ENCODE peak calls at places on chromosomes 2 and 18, in five cellular contexts. V, J, O, L and C are unnamed samples.

GRCh38 chr18:13813271-13813849 is 10.6 kb upstream of the MC5R start:
- DNase-seq in V (peak), O (peak), L (peak), J (peak), C (no peak)

GRCh38 chr2:20093263-20094141 is 42.1 kb upstream of the LAPTM4A start:
- DNase-seq in J (peak), O (peak), L (peak), V (no peak), C (no peak)

GRCh38 chr2:96408631-96409542 is 73.3 kb downstream of the NCAPH start:
- DNase-seq in V (no peak), O (peak), L (no peak), J (no peak), C (peak)

GRCh38 chr18:7897119-7897518 is 330.0 kb downstream of the PTPRM start:
- DNase-seq in J (no peak), L (no peak), V (no peak), O (no peak), C (no peak)

GRCh38 chr2:26430826-26431225 is 29.1 kb downstream of the DRC1 start:
- DNase-seq in J (no peak), L (no peak), V (no peak), O (peak), C (no peak)

GRCh38 chr2:41932241-41933034 is 115.4 kb upstream of the PKDCC start:
- DNase-seq in O (peak), V (no peak), J (peak), L (peak), C (no peak)

GRCh38 chr18:70907673-70908072 is 618.8 kb downstream of the SOCS6 start:
- DNase-seq in J (no peak), V (no peak), O (no peak), L (no peak), C (no peak)

GRCh38 chr2:86068098-86069047 is 37.3 kb downstream of the POLR1A start:
- DNase-seq in V (peak), O (peak), L (no peak), J (peak), C (no peak)

GRCh38 chr18:56176750-56177149 is 461.6 kb downstream of the TXNL1 start:
- DNase-seq in J (no peak), V (no peak), O (no peak), L (no peak), C (no peak)

GRCh38 chr2:126652323-126652891 is 3.6 kb upstream of the GYPC start:
- DNase-seq in O (no peak), L (no peak), J (no peak), V (no peak), C (no peak)

GRCh38 chr2:182973441-182974352 is 64.6 kb downstream of the NCKAP1 start:
- DNase-seq in O (no peak), L (no peak), J (no peak), V (no peak), C (no peak)

GRCh38 chr2:12087671-12088380 is 341.4 kb downstream of the LPIN1 start:
- DNase-seq in V (no peak), L (no peak), J (no peak), O (no peak), C (peak)

GRCh38 chr2:204454672-204455380 is 90.4 kb upstream of the PARD3B start:
- DNase-seq in L (no peak), V (no peak), J (no peak), O (no peak), C (no peak)

GRCh38 chr2:25851740-25852503 is 26.4 kb downstream of the ASXL2 start:
- DNase-seq in J (no peak), L (peak), O (peak), V (peak), C (peak)

GRCh38 chr18:2883137-2883671 is 36.4 kb downstream of the EMILIN2 start:
- DNase-seq in O (no peak), L (no peak), V (peak), J (no peak), C (no peak)

GRCh38 chr2:112481528-112482228 is at the start of gene TTL:
- DNase-seq in O (peak), L (peak), J (peak), V (peak), C (no peak)

GRCh38 chr2:189521686-189522434 is 58.7 kb downstream of the SLC40A1 start:
- DNase-seq in L (no peak), V (no peak), O (no peak), J (no peak), C (no peak)

GRCh38 chr2:163465440-163465839 is 270.4 kb downstream of the FIGN start:
- DNase-seq in O (no peak), L (no peak), J (no peak), V (no peak), C (no peak)

GRCh38 chr2:8475349-8476045 is 206.4 kb upstream of the ID2 start:
- DNase-seq in J (no peak), L (no peak), O (no peak), V (no peak), C (no peak)

GRCh38 chr18:35099911-35100310 is 58.7 kb downstream of the MAPRE2 start:
- DNase-seq in V (no peak), L (no peak), O (peak), J (no peak), C (no peak)

GRCh38 chr2:102027036-102027702 is 35.4 kb downstream of the IL1R2 start:
- DNase-seq in J (no peak), O (peak), V (no peak), L (peak), C (peak)

GRCh38 chr2:19900536-19901200 is 1.1 kb downstream of the TTC32 start:
- DNase-seq in J (no peak), V (no peak), L (no peak), O (peak), C (no peak)

GRCh38 chr2:127627740-127628571 is 18.0 kb upstream of the GPR17 start:
- DNase-seq in L (no peak), J (peak), V (no peak), O (no peak), C (no peak)

GRCh38 chr18:39772155-39772919 is 2182.7 kb upstream of the PIK3C3 start:
- DNase-seq in V (no peak), L (no peak), J (no peak), O (peak), C (no peak)

GRCh38 chr18:31954349-31954748 is 11.4 kb upstream of the TRAPPC8 start:
- DNase-seq in O (peak), L (peak), J (peak), V (no peak), C (no peak)